ENCODE peak calls at places on chromosomes 5 and 9, in eight cellular contexts. V is CD8-positive, alpha-beta memory T cell; A is T-helper 1 cell; L is iPS-NIHi11; Y is stimulated activated CD4-positive, alpha-beta T cell treated with anti-CD3 and anti-CD28 coated beads, Interleukin-1b, Interleukin-23, amount 100 ng/mL, for 4 hours; X is AG09309; F is AG10803; E is activated T-helper 9 cell treated with anti-CD3 and anti-CD28 coated beads, Interleukin-2, amount 50 U/mL, for 16 hours. H is an unnamed sample.

GRCh38 chr5:59542841-59543825 is 350.4 kb downstream of the PDE4D start:
- DNase-seq in X (no peak), Y (no peak), E (no peak), A (no peak), V (no peak), L (no peak), F (peak; percentile 56), H (peak; percentile 90)

GRCh38 chr5:5011151-5011550 is 129.0 kb upstream of the ADAMTS16 start:
- DNase-seq in A (no peak), X (no peak), E (no peak), L (no peak), Y (no peak), V (no peak), F (peak; percentile 28), H (no peak)

GRCh38 chr5:178509491-178510057 is 80.6 kb downstream of the COL23A1 start:
- DNase-seq in V (no peak), A (no peak), E (no peak), F (no peak), Y (no peak), L (no peak), X (no peak), H (no peak)

GRCh38 chr5:6000867-6001266 is 377.5 kb downstream of the MED10 start:
- DNase-seq in F (no peak), Y (no peak), V (no peak), A (no peak), L (peak; percentile 15), X (no peak), E (no peak), H (no peak)

GRCh38 chr9:70563437-70564204 is 149.2 kb upstream of the KLF9 start:
- DNase-seq in V (no peak), A (peak; percentile 22), Y (peak; percentile 14), L (no peak), X (peak; percentile 95), F (peak; percentile 94), E (peak; percentile 24), H (peak; percentile 91)

GRCh38 chr5:16350816-16351215 is 114.8 kb downstream of the ZNF622 start:
- DNase-seq in A (no peak), X (no peak), V (no peak), Y (no peak), L (no peak), F (no peak), E (no peak), H (no peak)

GRCh38 chr5:113187879-113188278 is 211.3 kb downstream of the DCP2 start:
- DNase-seq in X (no peak), F (no peak), A (no peak), L (no peak), V (no peak), Y (no peak), E (no peak), H (no peak)

GRCh38 chr5:78699565-78700143 is 51.1 kb upstream of the LHFPL2 start:
- DNase-seq in E (no peak), Y (no peak), V (no peak), X (peak; percentile 79), A (no peak), F (peak; percentile 80), L (no peak), H (peak; percentile 97)

GRCh38 chr5:81391-82021 is 10.5 kb upstream of the PLEKHG4B start:
- DNase-seq in L (no peak), Y (no peak), X (no peak), A (no peak), E (no peak), V (no peak), F (no peak), H (no peak)